ENCODE peak calls at places on chromosome 4, in nine cellular contexts. J is stimulated activated CD8-positive, alpha-beta memory T cell treated with anti-CD3 and anti-CD28 coated beads, Interleukin-4, amount 100 ng/mL, for 24 hours; D is substantia nigra; T is endothelial cell; U is central memory CD4-positive, alpha-beta T cell; P is nucleus accumbens; W is AG09309; M is smooth muscle cell of the brain vasculature; S is ELR. Q is an unnamed sample.

GRCh38 chr4:155025762-155026457 is 182.5 kb upstream of the NPY2R start:
- DNase-seq in D (peak), P (no peak), T (peak), M (no peak), S (peak), U (no peak), J (peak), W (no peak), Q (no peak)

GRCh38 chr4:2615821-2616220 is 79.4 kb downstream of the FAM193A start:
- DNase-seq in U (no peak), D (no peak), J (no peak), T (no peak), M (no peak), W (no peak), S (no peak), P (no peak), Q (no peak)

GRCh38 chr4:152886201-152886600 is 49.9 kb upstream of the FHDC1 start:
- DNase-seq in S (no peak), P (no peak), M (no peak), U (no peak), D (no peak), J (no peak), W (no peak), T (no peak), Q (no peak)

GRCh38 chr4:78552398-78553396 is 1.1 kb downstream of the ANXA3 start:
- DNase-seq in P (no peak), D (no peak), S (peak), W (no peak), M (no peak), J (no peak), T (no peak), U (no peak), Q (no peak)

GRCh38 chr4:62408467-62408866 is 1208.3 kb downstream of the ADGRL3 start:
- DNase-seq in D (no peak), P (no peak), U (no peak), T (no peak), M (no peak), W (no peak), J (no peak), S (peak), Q (no peak)

GRCh38 chr4:538542-539142 is 37.5 kb downstream of the TMEM271 start:
- DNase-seq in D (no peak), S (no peak), J (no peak), U (no peak), M (no peak), W (no peak), P (no peak), T (no peak), Q (no peak)

GRCh38 chr4:15376594-15376993 is 51.2 kb upstream of the C1QTNF7 start:
- DNase-seq in W (no peak), U (no peak), J (no peak), D (no peak), P (no peak), S (peak), T (no peak), M (no peak), Q (no peak)

GRCh38 chr4:105058177-105058812 is 88.4 kb upstream of the TET2 start:
- DNase-seq in D (no peak), P (no peak), U (no peak), W (no peak), J (no peak), M (no peak), T (no peak), S (peak), Q (no peak)

GRCh38 chr4:86033171-86033570 is 326.7 kb downstream of the MAPK10 start:
- DNase-seq in W (peak), U (no peak), P (no peak), S (peak), M (peak), D (no peak), J (no peak), T (no peak), Q (peak)

GRCh38 chr4:1329408-1330371 is 17.3 kb upstream of the UVSSA start:
- DNase-seq in S (no peak), W (no peak), P (no peak), T (no peak), M (no peak), J (no peak), U (peak), D (no peak), Q (no peak)

GRCh38 chr4:183960912-183961569 is 55.9 kb downstream of the STOX2 start:
- DNase-seq in S (no peak), W (no peak), M (no peak), T (no peak), J (no peak), U (no peak), P (peak), D (no peak), Q (no peak)

GRCh38 chr4:1152284-1152683 is 20.1 kb downstream of the SPON2 start:
- DNase-seq in S (no peak), W (no peak), J (no peak), P (no peak), D (no peak), T (no peak), U (no peak), M (no peak), Q (no peak)

GRCh38 chr4:78325244-78326187 is 226.1 kb upstream of the ANXA3 start:
- DNase-seq in W (no peak), U (no peak), T (no peak), S (no peak), J (no peak), D (no peak), P (no peak), M (no peak), Q (no peak)

GRCh38 chr4:108171541-108172230 is 3.0 kb upstream of the LEF1 start:
- DNase-seq in J (no peak), T (peak), S (no peak), U (peak), P (no peak), M (no peak), D (no peak), W (no peak), Q (no peak)

GRCh38 chr4:6896035-6896434 is 13.6 kb upstream of the TBC1D14 start:
- DNase-seq in S (no peak), M (no peak), W (no peak), U (no peak), J (no peak), T (no peak), D (no peak), P (no peak), Q (no peak)

GRCh38 chr4:106245176-106245575 is 70.8 kb downstream of the TBCK start:
- DNase-seq in M (no peak), W (no peak), U (no peak), S (no peak), J (no peak), T (no peak), D (no peak), P (no peak), Q (no peak)

GRCh38 chr4:8647094-8647570 is 54.6 kb downstream of the CPZ start:
- DNase-seq in T (no peak), D (no peak), U (no peak), W (no peak), J (no peak), S (no peak), P (no peak), M (no peak), Q (no peak)

GRCh38 chr4:143025111-143025704 is 159.5 kb upstream of the USP38 start:
- DNase-seq in S (peak), D (no peak), W (peak), P (no peak), T (peak), M (peak), U (no peak), J (no peak), Q (peak)

GRCh38 chr4:8837181-8837811 is 34.3 kb downstream of the HMX1 start:
- DNase-seq in S (no peak), W (no peak), D (no peak), J (no peak), M (no peak), U (no peak), P (no peak), T (no peak), Q (no peak)

GRCh38 chr4:76316131-76316530 is 9.6 kb downstream of the STBD1 start:
- DNase-seq in M (no peak), P (no peak), U (no peak), S (no peak), T (no peak), J (no peak), D (no peak), W (no peak), Q (no peak)

GRCh38 chr4:89161841-89162240 is 50.5 kb downstream of the TIGD2 start:
- DNase-seq in P (no peak), S (peak), D (no peak), U (no peak), M (no peak), T (no peak), J (no peak), W (peak), Q (no peak)

GRCh38 chr4:107094332-107094731 is 58.2 kb upstream of the DKK2 start:
- DNase-seq in M (peak), P (no peak), W (peak), J (no peak), T (no peak), U (peak), S (peak), D (no peak), Q (no peak)

GRCh38 chr4:177699365-177700213 is 257.4 kb upstream of the AGA start:
- DNase-seq in M (no peak), J (no peak), W (no peak), D (no peak), S (peak), P (no peak), U (no peak), T (no peak), Q (no peak)

GRCh38 chr4:152780267-152780811 is 585 bp downstream of the ARFIP1 start:
- DNase-seq in J (no peak), W (no peak), D (no peak), U (peak), T (peak), M (no peak), P (no peak), S (peak), Q (no peak)

GRCh38 chr4:7472443-7473013 is 37.8 kb upstream of the PSAPL1 start:
- DNase-seq in J (no peak), S (no peak), D (no peak), U (no peak), M (no peak), T (no peak), W (no peak), P (no peak), Q (no peak)

GRCh38 chr4:172998527-172999469 is 169.8 kb upstream of the GALNT7 start:
- DNase-seq in J (no peak), P (no peak), M (no peak), W (no peak), S (peak), T (no peak), D (no peak), U (no peak), Q (no peak)

GRCh38 chr4:89306486-89307184 is 965 bp downstream of the GPRIN3 start:
- DNase-seq in S (no peak), J (no peak), P (no peak), U (peak), D (no peak), M (no peak), W (no peak), T (no peak), Q (no peak)